ENCODE peak calls at places on chromosome 11, in five cellular contexts. W is CD4-positive, alpha-beta T cell; Q is breast epithelium; S is prostate gland; L is naive thymus-derived CD4-positive, alpha-beta T cell. E is an unnamed sample.

GRCh38 chr11:97772696-97773095 is 1248.1 kb upstream of the CNTN5 start:
- DNase-seq in S (no peak), Q (no peak), L (no peak), W (no peak), E (no peak)

GRCh38 chr11:18650859-18651557 is 16.9 kb upstream of the SPTY2D1 start:
- DNase-seq in Q (no peak), S (peak; percentile 11), W (no peak), L (no peak), E (peak; percentile 8)

GRCh38 chr11:103862827-103863213 is 173.6 kb upstream of the DDI1 start:
- DNase-seq in S (no peak), Q (no peak), L (no peak), W (no peak), E (no peak)

GRCh38 chr11:64792482-64792881 is 10.5 kb downstream of the MAP4K2 start:
- DNase-seq in W (no peak), S (no peak), L (no peak), Q (no peak), E (no peak)

GRCh38 chr11:86274503-86274902 is 27.5 kb upstream of the HIKESHI start:
- DNase-seq in Q (no peak), S (no peak), W (no peak), L (no peak), E (no peak)

GRCh38 chr11:76318744-76319384 is 62.1 kb downstream of the THAP12 start:
- DNase-seq in S (peak; percentile 78), L (peak; percentile 81), Q (peak; percentile 82), W (peak; percentile 86), E (peak; percentile 75)

GRCh38 chr11:68690671-68691401 is 6.5 kb downstream of the GAL start:
- DNase-seq in S (no peak), L (no peak), Q (no peak), W (peak; percentile 6), E (no peak)

GRCh38 chr11:6745465-6746015 is 26.2 kb downstream of the OR2AG2 start:
- DNase-seq in W (no peak), Q (no peak), S (no peak), L (no peak), E (peak; percentile 59)

GRCh38 chr11:57641426-57641825 is 8.3 kb downstream of the YPEL4 start:
- DNase-seq in L (no peak), W (no peak), S (no peak), Q (no peak), E (peak; percentile 69)

GRCh38 chr11:126450806-126451205 is 95.3 kb downstream of the ST3GAL4 start:
- DNase-seq in S (no peak), L (no peak), Q (no peak), W (no peak), E (no peak)

GRCh38 chr11:134978388-134979088 is 566.5 kb upstream of the B3GAT1 start:
- DNase-seq in Q (no peak), W (no peak), S (no peak), L (no peak), E (no peak)

GRCh38 chr11:502288-503178 is 4.5 kb downstream of the RNH1 start:
- DNase-seq in L (no peak), W (no peak), Q (no peak), S (no peak), E (no peak)

GRCh38 chr11:11038339-11039248 is 180.7 kb upstream of the ZBED5 start:
- DNase-seq in L (no peak), S (peak; percentile 23), Q (no peak), W (no peak), E (no peak)

GRCh38 chr11:72471005-72471898 is 36.9 kb upstream of the CLPB start:
- DNase-seq in L (peak; percentile 55), Q (no peak), S (peak; percentile 56), W (peak; percentile 44), E (peak; percentile 67)

GRCh38 chr11:11230802-11231562 is 122.1 kb downstream of the CSNK2A3 start:
- DNase-seq in S (no peak), W (no peak), L (no peak), Q (no peak), E (no peak)

GRCh38 chr11:61603667-61604066 is 22.8 kb upstream of the SYT7 start:
- DNase-seq in L (no peak), W (no peak), S (no peak), Q (no peak), E (no peak)

GRCh38 chr11:123654566-123655081 is at the start of gene SCN3B:
- DNase-seq in W (no peak), Q (peak; percentile 71), S (peak; percentile 61), L (peak; percentile 33), E (no peak)

GRCh38 chr11:68753300-68753699 is 2.0 kb upstream of the TESMIN start:
- DNase-seq in S (no peak), Q (no peak), W (no peak), L (no peak), E (no peak)

GRCh38 chr11:78655561-78655960 is 80.9 kb upstream of the NARS2 start:
- DNase-seq in S (no peak), W (no peak), L (no peak), Q (no peak), E (no peak)

GRCh38 chr11:11463397-11463796 is 110.3 kb upstream of the CSNK2A3 start:
- DNase-seq in L (no peak), S (no peak), Q (no peak), W (no peak), E (no peak)

GRCh38 chr11:69537126-69537525 is 55.7 kb downstream of the LINC01488 start:
- DNase-seq in S (no peak), Q (no peak), L (no peak), W (no peak), E (no peak)

GRCh38 chr11:110301032-110301431 is 4.6 kb upstream of the RDX start:
- DNase-seq in L (no peak), Q (no peak), W (no peak), S (no peak), E (no peak)

GRCh38 chr11:29336727-29337212 is 680.1 kb downstream of the KCNA4 start:
- DNase-seq in L (no peak), W (no peak), Q (no peak), S (no peak), E (no peak)

GRCh38 chr11:29334781-29335140 is 682.1 kb downstream of the KCNA4 start:
- DNase-seq in L (no peak), W (no peak), S (no peak), Q (no peak), E (no peak)

GRCh38 chr11:29328961-29329441 is 687.8 kb downstream of the KCNA4 start:
- DNase-seq in S (no peak), W (no peak), Q (no peak), L (no peak), E (no peak)

GRCh38 chr11:29333993-29334780 is 682.6 kb downstream of the KCNA4 start:
- DNase-seq in S (no peak), W (no peak), L (no peak), Q (no peak), E (no peak)
- H3K27ac ChIP-seq in S (no peak overlapping the region), W (no peak overlapping the region), L (no peak overlapping the region), Q (no peak overlapping the region), E (no peak overlapping the region)

GRCh38 chr11:2130881-2131352 is 8.3 kb downstream of the IGF2 start:
- DNase-seq in Q (no peak), L (no peak), W (no peak), S (no peak), E (no peak)
- H3K27me3 ChIP-seq in Q (peaks cover 65% of the 10 kb centered on the region), L (no peaks in the 10 kb centered on the region), W (peaks cover 23% of the 10 kb centered on the region), S (peaks cover 10% of the 10 kb centered on the region), E (no peaks in the 10 kb centered on the region)

DNA sequence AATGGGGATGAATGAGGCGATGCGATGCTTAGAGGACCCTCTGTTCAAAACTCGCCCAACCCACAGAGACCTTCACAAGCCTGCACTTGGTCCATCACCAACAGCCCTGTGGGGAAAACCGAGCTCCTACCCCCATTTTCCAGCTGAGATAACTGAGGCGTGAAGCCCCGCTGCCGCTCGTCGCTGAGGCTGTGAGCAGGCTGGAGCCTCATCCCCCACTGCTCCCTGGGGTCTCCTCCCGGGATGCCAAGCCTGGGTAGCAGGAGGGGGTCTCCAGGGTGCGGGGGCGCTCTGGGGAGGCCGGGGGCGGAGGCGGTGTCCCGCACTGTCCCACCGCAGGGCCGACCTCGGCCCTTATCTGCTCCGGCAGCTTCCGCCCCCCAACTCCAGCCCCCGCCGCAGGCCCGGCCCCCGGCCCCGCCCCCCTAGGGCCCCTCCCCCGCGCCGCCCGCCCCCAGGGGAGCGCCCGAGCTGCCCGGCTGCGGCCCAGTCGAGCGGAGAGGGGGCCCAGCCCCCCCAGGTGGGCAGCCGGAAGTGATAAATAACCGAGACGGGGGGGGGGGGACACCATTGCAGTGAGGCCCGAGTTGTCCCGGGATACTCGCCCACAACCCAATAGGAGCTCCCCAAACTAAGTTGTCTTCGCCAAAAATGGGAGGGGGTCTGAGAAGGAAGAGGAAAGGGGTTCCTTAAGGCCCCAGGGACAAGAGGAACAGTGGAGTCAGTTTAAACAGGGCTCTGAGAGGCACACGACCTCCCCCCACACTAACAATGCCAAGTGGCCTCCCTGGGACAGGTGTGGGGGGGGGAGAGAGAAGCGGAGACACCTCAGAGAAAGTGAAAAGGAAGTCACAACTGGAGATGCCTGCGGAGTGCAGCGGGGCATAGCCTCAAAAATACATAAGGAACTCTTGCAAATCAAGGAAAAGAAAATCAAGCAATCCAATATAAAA is 8.3 kb upstream of the SLC39A13 start:
- DNase-seq in S (no peak), W (peak; percentile 38), Q (no peak), L (peak; percentile 55), E (peak; percentile 33)
- H3K27ac ChIP-seq in S (peak overlapping the region; percentile 79), W (peak overlapping the region; percentile 65), Q (peak overlapping the region; percentile 92), L (peak overlapping the region; percentile 82), E (peak overlapping the region; percentile 66)

GRCh38 chr11:13962562-13963168 is at the start of gene SPON1:
- DNase-seq in L (peak; percentile 41), S (no peak), Q (no peak), W (peak; percentile 55), E (peak; percentile 30)
- H3K27me3 ChIP-seq in L (peaks cover 21% of the 10 kb centered on the region), S (peaks cover 14% of the 10 kb centered on the region), Q (peaks cover 42% of the 10 kb centered on the region), W (peaks cover 59% of the 10 kb centered on the region), E (peaks cover 46% of the 10 kb centered on the region)

GRCh38 chr11:17650601-17650911 is 68.8 kb upstream of the MYOD1 start:
- DNase-seq in L (no peak), Q (no peak), W (no peak), S (no peak), E (no peak)
- H3K27ac ChIP-seq in L (no peak overlapping the region), Q (no peak overlapping the region), W (no peak overlapping the region), S (no peak overlapping the region), E (no peak overlapping the region)

E was measured in CD4-positive, CD25-positive, alpha-beta regulatory T cell.